ENCODE peak calls at places on chromosomes 3 and 15, in ten cellular contexts. W is thoracic aorta, U is brain microvascular endothelial cell, Y is stomach, M is left ventricle myocardium inferior, T is body of pancreas, J is IMR-90, I is SK-N-SH, H is K562, F is lung. C is an unnamed sample. For H3K36me3, the result is how much of the 10 kb centered on the place peaks cover.

GRCh38 chr3:73502609-73503560 is 121.9 kb downstream of the PDZRN3 start:
- DNase-seq in Y (peak), M (peak), J (peak), I (peak), T (peak), H (peak), U (peak), W (no peak), F (peak), C (peak)

GRCh38 chr15:84750583-84751092 is 2.2 kb downstream of the ZNF592 start:
- DNase-seq in J (no peak), Y (no peak), I (no peak), F (no peak), T (no peak), U (no peak), W (no peak), H (no peak), M (no peak), C (no peak)

GRCh38 chr3:170040283-170040907 is 2.6 kb downstream of the GPR160 start:
- DNase-seq in I (no peak), J (no peak), U (no peak), Y (no peak), W (no peak), M (no peak), F (no peak), T (no peak), H (no peak), C (no peak)

GRCh38 chr3:184068344-184068743 is 15.5 kb downstream of the HTR3C start:
- DNase-seq in U (no peak), M (no peak), F (no peak), J (no peak), H (no peak), I (no peak), W (no peak), T (no peak), Y (no peak), C (no peak)

GRCh38 chr3:31039145-31039544 is 144.7 kb upstream of the GADL1 start:
- DNase-seq in U (peak), F (no peak), W (no peak), T (no peak), Y (no peak), H (no peak), J (no peak), I (no peak), M (no peak), C (no peak)

GRCh38 chr3:94115482-94115881 is 52.6 kb downstream of the NSUN3 start:
- DNase-seq in W (no peak), F (no peak), I (peak), M (no peak), J (peak), T (no peak), H (no peak), U (peak), Y (no peak), C (no peak)

GRCh38 chr15:60797444-60798040 is 318.6 kb upstream of the ICE2 start:
- DNase-seq in H (no peak), M (no peak), W (no peak), U (no peak), I (no peak), Y (no peak), T (no peak), F (no peak), J (no peak), C (no peak)

GRCh38 chr3:127722928-127723603 is 50.3 kb downstream of the ABTB1 start:
- DNase-seq in U (no peak), I (peak), J (peak), T (no peak), H (no peak), F (no peak), W (no peak), M (no peak), Y (no peak), C (no peak)

GRCh38 chr3:64878372-64878771 is 190.6 kb upstream of the ADAMTS9 start:
- DNase-seq in J (peak), H (no peak), I (no peak), F (no peak), M (no peak), Y (no peak), U (no peak), T (no peak), W (no peak), C (no peak)

GRCh38 chr3:9435320-9435719 is 37.9 kb downstream of the SETD5 start:
- DNase-seq in U (no peak), M (no peak), J (peak), F (no peak), Y (no peak), H (no peak), W (no peak), T (no peak), I (no peak), C (no peak)

GRCh38 chr3:118960876-118961275 is 73.8 kb downstream of the IGSF11 start:
- DNase-seq in J (no peak), I (no peak), Y (no peak), H (no peak), U (no peak), W (no peak), M (no peak), T (no peak), F (no peak), C (no peak)

GRCh38 chr15:34737379-34737928 is 17.3 kb downstream of the GJD2 start:
- DNase-seq in H (no peak), Y (no peak), J (peak), W (no peak), M (no peak), F (no peak), I (no peak), U (no peak), T (no peak), C (no peak)

GRCh38 chr15:65611888-65612615 is 1.1 kb upstream of the INTS14 start:
- DNase-seq in J (no peak), Y (no peak), I (no peak), U (no peak), H (peak), M (no peak), F (no peak), T (no peak), W (no peak), C (no peak)
- H3K4me3 ChIP-seq in J (peak), Y (peak), I (peak), U (peak), H (peak), M (peak), F (peak), T (no peak), W (peak), C (peak)

GRCh38 chr3:156974931-156975330 is 148.8 kb downstream of the LEKR1 start:
- DNase-seq in H (no peak), I (peak), Y (no peak), M (no peak), U (no peak), T (no peak), F (no peak), J (no peak), W (no peak), C (no peak)
- H3K27ac ChIP-seq in H (no peak), I (peak), Y (no peak), M (no peak), U (no peak), T (no peak), F (no peak), J (no peak), W (no peak), C (no peak)

DNA sequence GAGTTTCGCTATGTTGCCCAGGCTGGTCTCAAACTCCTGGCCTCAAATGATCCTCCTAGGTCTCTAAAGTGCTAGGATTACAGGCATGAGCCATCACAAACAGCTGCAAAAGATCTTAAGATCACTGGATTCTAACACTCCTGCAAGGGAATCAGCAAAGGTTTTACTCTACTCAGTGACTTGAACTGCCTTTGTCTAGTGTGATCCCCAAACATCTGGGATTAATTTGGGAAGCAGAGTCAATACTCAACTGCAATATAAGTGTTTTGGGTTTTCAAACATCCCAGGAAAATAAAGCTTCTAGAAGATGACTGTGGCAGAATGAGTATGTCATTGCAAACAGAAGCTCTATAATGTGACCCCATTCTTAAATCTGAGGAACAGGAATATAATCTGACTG is 7.2 kb downstream of the SPG21 start:
- DNase-seq in I (peak), F (no peak), J (peak), Y (no peak), T (no peak), U (no peak), M (no peak), H (no peak), W (no peak), C (no peak)
- H3K36me3 ChIP-seq in I (under half), F (under half), J (under half), Y (under half), T (under half), U (under half), M (under half), H (under half), W (under half), C (under half)

GRCh38 chr3:90091557-90091956 is 984.1 kb downstream of the EPHA3 start:
- DNase-seq in U (peak), H (peak), W (no peak), Y (no peak), M (peak), T (no peak), I (peak), F (no peak), J (peak), C (no peak)
- H3K4me3 ChIP-seq in U (no peak), H (no peak), W (peak), Y (no peak), M (no peak), T (no peak), I (no peak), F (no peak), J (no peak), C (peak)

GRCh38 chr15:52699457-52699856 is 20.3 kb upstream of the ATOSA start:
- DNase-seq in T (no peak), U (no peak), M (no peak), J (no peak), F (no peak), Y (no peak), W (no peak), H (no peak), I (no peak), C (no peak)
- H3K27ac ChIP-seq in T (no peak), U (no peak), M (no peak), J (no peak), F (no peak), Y (no peak), W (no peak), H (no peak), I (no peak), C (no peak)

GRCh38 chr15:98169551-98169950 is 209.0 kb downstream of the ARRDC4 start:
- DNase-seq in W (no peak), H (no peak), M (no peak), I (no peak), F (no peak), J (no peak), Y (no peak), T (no peak), U (no peak), C (no peak)
- H3K36me3 ChIP-seq in W (under half), H (under half), M (under half), I (under half), F (under half), J (under half), Y (under half), T (under half), U (under half), C (under half)

DNA sequence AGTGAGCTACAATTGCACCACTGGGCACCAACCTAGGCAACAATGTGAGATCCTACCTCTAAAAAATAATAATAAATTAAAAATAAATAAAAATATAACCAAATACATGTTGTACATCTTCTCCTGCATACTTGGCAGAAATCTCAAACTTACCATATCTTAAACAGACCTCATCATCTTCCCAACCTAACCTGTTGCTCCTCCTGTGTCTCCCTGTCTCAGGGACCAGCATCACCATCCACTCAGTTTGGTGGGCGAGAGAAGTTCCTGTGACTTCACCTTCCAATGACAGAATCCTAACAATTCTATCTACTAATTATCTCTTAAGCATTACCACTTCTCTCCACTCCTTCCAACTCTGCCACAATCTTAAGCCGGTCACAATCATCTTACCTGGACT is 3.3 kb downstream of the PIK3R4 start:
- DNase-seq in I (no peak), T (no peak), W (no peak), M (no peak), J (no peak), Y (no peak), U (no peak), H (no peak), F (no peak), C (no peak)
- H3K4me3 ChIP-seq in I (no peak), T (no peak), W (no peak), M (peak), J (no peak), Y (peak), U (no peak), H (no peak), F (no peak), C (no peak)

GRCh38 chr3:158220575-158220974 is 110.7 kb downstream of the RSRC1 start:
- DNase-seq in H (no peak), U (no peak), I (no peak), J (no peak), F (no peak), Y (no peak), M (no peak), W (no peak), T (no peak), C (no peak)
- H3K27ac ChIP-seq in H (no peak), U (no peak), I (peak), J (no peak), F (no peak), Y (no peak), M (no peak), W (no peak), T (no peak), C (no peak)

GRCh38 chr3:97721446-97721845 is 43.1 kb upstream of the ARL6 start:
- DNase-seq in Y (no peak), J (no peak), T (no peak), H (no peak), M (no peak), W (no peak), F (no peak), U (no peak), I (no peak), C (no peak)
- H3K36me3 ChIP-seq in Y (under half), J (under half), T (under half), H (under half), M (under half), W (under half), F (under half), U (under half), I (under half), C (under half)